ENCODE peak calls at places on chromosomes 2 and 18, in eight cellular contexts. S, Y, U, T, V, B, M and G are unnamed samples.

GRCh38 chr2:75424936-75425619 is 135.7 kb downstream of the EVA1A start:
- DNase-seq in T (no peak), B (no peak), V (no peak), U (peak), S (no peak), Y (no peak), M (peak), G (no peak)

GRCh38 chr2:181052523-181052891 is 72.1 kb downstream of the UBE2E3 start:
- DNase-seq in M (no peak), S (no peak), U (no peak), T (no peak), V (no peak), B (no peak), Y (no peak), G (no peak)

GRCh38 chr18:77079088-77079487 is 53.5 kb downstream of the MBP start:
- DNase-seq in T (no peak), M (no peak), S (no peak), V (no peak), B (no peak), U (no peak), Y (no peak), G (no peak)

GRCh38 chr2:45857206-45857605 is 205.7 kb downstream of the PRKCE start:
- DNase-seq in B (no peak), U (no peak), Y (no peak), M (peak), S (no peak), T (no peak), V (no peak), G (no peak)

GRCh38 chr2:12031871-12032270 is 285.4 kb downstream of the LPIN1 start:
- DNase-seq in S (no peak), T (no peak), M (no peak), U (no peak), B (no peak), V (no peak), Y (no peak), G (no peak)

GRCh38 chr2:48548871-48549270 is 18.9 kb downstream of the STON1 start:
- DNase-seq in S (no peak), M (peak), Y (no peak), B (no peak), U (no peak), T (no peak), V (no peak), G (no peak)

GRCh38 chr2:164721425-164721824 is 100.1 kb upstream of the GRB14 start:
- DNase-seq in S (no peak), U (no peak), V (no peak), Y (no peak), B (no peak), M (no peak), T (no peak), G (no peak)

GRCh38 chr2:79219383-79219988 is 59.9 kb upstream of the REG3A start:
- DNase-seq in M (peak), Y (peak), U (no peak), V (peak), B (no peak), T (peak), S (no peak), G (peak)

GRCh38 chr2:218852911-218853667 is 6.5 kb upstream of the WNT6 start:
- DNase-seq in M (peak), U (no peak), Y (peak), T (peak), B (peak), S (no peak), V (peak), G (peak)

GRCh38 chr2:168526641-168527040 is 70.6 kb downstream of the CERS6 start:
- DNase-seq in M (peak), S (no peak), U (no peak), V (peak), Y (no peak), B (peak), T (no peak), G (no peak)

GRCh38 chr2:185628985-185629384 is 109.6 kb upstream of the FSIP2 start:
- DNase-seq in S (no peak), T (peak), V (no peak), M (peak), B (no peak), Y (no peak), U (peak), G (peak)

GRCh38 chr2:201208563-201209252 is 25.8 kb downstream of the CASP10 start:
- DNase-seq in S (no peak), T (no peak), M (no peak), V (no peak), Y (no peak), U (no peak), B (peak), G (no peak)

GRCh38 chr2:160324161-160324768 is 124.2 kb upstream of the ITGB6 start:
- DNase-seq in B (peak), V (peak), M (peak), U (peak), S (no peak), T (peak), Y (peak), G (peak)

GRCh38 chr2:80852808-80853139 is 548.2 kb upstream of the LRRTM1 start:
- DNase-seq in B (no peak), T (no peak), V (no peak), U (no peak), S (no peak), Y (no peak), M (no peak), G (peak)

DNA sequence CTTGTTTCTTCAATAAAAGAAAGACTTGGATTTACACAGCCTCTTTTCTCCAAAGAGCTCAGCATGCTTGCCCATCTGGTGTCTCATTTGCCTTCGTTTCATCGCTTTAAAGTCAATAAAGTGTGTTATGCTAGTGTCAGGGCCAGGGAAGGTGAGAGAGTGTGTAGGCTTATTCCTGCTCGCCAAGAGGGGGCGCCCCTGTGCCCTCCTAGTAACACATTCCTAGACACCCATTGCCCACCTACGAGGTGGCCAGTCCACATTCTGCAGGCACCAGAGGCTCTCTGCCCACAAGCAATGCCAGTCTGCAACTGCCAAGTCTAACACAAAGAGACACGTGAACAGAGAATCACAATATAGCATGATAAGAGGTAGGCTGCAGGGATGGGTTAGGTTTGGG is 39.4 kb upstream of the DAPL1 start:
- DNase-seq in B (no peak), T (no peak), S (no peak), M (no peak), Y (no peak), V (no peak), U (no peak), G (no peak)
- TF ChIP-seq CTCF in B (no peak), T (no peak), S (peak), M (peak), Y (no peak), V (peak), U (no peak), G (peak)

DNA sequence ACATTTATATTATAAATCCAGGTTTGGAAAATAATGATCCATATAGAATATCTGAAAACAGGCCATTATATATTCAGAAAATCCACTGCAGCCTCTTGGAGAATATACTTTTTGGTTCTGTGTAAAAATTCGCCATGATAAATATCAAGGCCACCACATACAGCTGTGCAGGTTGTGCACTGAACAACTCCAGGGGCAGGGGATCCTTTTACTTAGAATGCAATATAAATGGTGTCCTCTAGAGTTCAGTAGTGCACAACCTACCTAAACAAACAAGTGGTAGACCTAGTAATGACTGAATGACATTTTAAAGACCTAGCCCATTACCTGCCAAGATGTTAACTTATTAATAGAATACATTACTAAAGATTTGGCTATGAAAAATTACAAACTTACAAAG is 22.4 kb downstream of the MOGAT1 start:
- DNase-seq in V (peak), T (no peak), Y (no peak), U (no peak), M (peak), S (no peak), B (no peak), G (no peak)
- TF ChIP-seq CTCF in V (peak), T (no peak), Y (no peak), U (no peak), M (no peak), S (peak), B (no peak), G (no peak)

DNA sequence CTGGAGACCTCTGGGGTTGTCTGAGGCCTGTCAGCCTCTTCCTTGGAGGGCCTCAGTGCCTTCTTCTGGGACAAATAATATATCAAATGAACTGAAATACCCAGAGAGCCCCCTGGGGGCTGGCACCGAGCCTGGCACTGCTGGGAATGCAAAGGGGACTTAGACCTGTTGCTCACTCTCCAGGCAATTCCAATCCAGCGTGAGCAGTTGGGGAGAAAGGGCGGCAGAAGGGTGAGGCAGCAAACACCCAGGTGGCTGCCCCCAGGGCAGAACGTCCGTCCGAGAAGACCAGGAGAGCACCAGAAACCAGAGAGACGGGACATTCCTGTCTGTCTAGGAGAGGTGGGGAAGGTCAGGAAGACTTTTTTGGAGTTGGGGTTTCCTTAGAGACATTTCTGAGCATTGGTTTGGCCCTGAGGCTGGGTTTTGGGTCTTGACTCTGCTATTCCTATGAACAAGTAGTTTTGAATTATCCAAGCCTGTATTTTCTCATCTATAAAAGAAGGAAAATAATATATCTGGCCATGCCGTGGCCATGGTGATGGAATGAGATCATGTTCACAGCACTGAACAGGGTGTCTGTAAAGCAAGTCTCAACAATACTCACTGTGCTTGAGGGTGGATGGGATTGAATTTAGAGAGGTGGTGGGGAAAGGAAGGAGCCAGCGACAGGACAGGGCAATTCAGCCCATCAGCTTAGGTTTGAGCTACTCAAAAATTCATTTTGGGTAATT is 44.3 kb upstream of the ZBTB7C start:
- DNase-seq in U (peak), T (no peak), B (no peak), M (no peak), V (no peak), S (no peak), Y (no peak), G (no peak)
- TF ChIP-seq CTCF in U (no peak), T (no peak), B (no peak), M (no peak), V (no peak), S (no peak), Y (no peak), G (no peak)

GRCh38 chr2:30149513-30149912 is 2.7 kb downstream of the YPEL5 start:
- DNase-seq in T (no peak), B (no peak), V (peak), S (no peak), U (no peak), Y (no peak), M (no peak), G (no peak)

GRCh38 chr2:30146337-30147195 is at the start of gene YPEL5:
- DNase-seq in T (peak), S (peak), B (peak), V (peak), M (peak), Y (peak), U (peak), G (peak)

GRCh38 chr2:30148850-30149249 is 2.0 kb downstream of the YPEL5 start:
- DNase-seq in S (no peak), Y (no peak), U (no peak), V (no peak), B (no peak), M (no peak), T (no peak), G (no peak)

GRCh38 chr2:30147196-30147714 is 448 bp downstream of the YPEL5 start:
- DNase-seq in U (no peak), Y (peak), T (no peak), V (peak), M (peak), S (no peak), B (no peak), G (peak)

DNA sequence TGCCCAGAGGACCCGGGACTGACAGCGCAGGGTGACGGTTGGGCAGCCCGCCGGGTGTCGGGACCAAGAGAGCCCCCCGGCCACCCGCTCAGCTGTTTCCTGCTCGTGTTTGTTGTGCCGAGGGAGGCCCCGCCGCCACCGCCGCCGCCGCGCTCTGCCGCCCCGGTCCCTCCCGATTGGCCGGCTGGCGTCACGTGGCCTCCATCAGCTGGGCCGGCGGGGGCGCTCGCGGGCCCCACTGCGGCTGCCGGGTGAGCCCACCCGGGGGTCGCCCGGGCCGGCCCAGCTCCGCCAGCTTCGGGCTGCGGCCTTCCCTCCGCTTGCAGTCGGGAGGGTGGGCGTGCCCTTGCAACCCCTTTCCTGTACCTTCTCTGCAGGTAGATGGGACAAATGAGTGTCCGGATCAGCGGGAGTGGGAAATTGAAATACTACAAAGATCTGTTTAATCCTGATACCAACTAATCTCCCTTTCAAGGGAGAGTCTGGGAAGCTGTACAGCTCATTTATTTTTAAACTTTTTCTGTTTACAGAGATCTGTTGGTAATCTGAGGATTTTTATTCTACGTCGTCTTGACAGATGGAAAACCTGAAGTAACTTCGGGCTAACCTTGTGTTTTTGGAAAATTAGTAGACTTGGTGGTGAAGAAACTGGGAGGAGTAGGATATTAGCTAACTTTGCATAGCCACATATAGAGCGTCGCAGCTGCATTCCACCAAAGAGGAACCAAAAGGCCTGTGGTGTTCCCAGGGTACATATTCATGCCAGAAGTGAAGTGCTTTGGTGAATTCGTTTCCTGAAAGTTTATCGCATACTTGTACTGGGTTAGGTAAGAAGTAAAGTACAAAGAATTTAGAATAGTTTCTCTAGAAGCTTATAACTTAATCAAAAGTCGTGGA is 1.2 kb downstream of the YPEL5 start:
- DNase-seq in Y (peak), U (peak), V (peak), S (no peak), M (peak), T (peak), B (peak), G (peak)
- TF ChIP-seq CTCF in Y (peak), U (peak), V (peak), S (no peak), M (no peak), T (peak), B (peak), G (no peak)

DNA sequence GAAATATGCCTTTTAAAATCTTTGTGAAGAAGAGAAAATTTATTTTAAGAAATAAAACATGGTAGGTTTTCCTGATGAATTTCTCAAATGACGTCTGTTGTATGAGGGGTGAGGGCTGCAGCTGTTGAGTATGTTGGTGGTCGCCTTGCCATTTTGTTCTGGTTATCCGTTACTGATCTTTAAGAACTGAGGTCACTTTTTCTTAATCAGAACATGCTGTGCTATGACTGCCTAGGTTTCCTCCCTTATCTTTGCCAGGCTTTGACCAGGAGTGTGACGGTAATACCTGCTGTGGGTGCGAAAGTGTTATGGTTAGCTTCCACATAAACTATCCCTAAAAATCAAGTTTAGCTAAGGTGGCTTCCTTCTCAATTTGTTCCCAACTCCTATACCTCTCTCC is 176.9 kb downstream of the DIS3L2 start:
- DNase-seq in T (no peak), M (no peak), Y (no peak), U (no peak), V (no peak), B (no peak), S (no peak), G (no peak)
- TF ChIP-seq CTCF in T (no peak), M (no peak), Y (no peak), U (no peak), V (no peak), B (no peak), S (no peak), G (no peak)

DNA sequence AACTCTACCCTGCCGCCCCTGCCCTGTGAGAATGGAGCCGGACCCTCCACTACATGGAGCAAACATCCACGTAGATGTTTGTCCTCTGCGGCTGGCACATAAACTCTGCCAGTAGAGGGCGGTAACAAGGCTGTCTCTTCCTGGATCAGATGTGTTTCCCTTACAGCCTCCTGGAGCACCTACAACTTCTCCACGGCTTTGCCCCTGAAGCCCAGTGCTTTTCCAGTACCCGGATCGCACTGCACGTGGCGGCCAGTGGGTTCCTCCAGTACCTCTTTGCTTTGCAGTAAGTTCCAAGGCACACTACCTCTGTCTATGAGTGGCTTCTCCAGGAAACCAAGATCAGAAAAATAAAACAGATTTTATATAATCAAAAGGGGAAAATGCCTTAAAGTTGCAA is 651.3 kb downstream of the DCDC2C start:
- DNase-seq in T (peak), V (peak), B (no peak), M (no peak), S (no peak), U (no peak), Y (no peak), G (peak)
- TF ChIP-seq CTCF in T (peak), V (peak), B (no peak), M (no peak), S (no peak), U (no peak), Y (peak), G (peak)

DNA sequence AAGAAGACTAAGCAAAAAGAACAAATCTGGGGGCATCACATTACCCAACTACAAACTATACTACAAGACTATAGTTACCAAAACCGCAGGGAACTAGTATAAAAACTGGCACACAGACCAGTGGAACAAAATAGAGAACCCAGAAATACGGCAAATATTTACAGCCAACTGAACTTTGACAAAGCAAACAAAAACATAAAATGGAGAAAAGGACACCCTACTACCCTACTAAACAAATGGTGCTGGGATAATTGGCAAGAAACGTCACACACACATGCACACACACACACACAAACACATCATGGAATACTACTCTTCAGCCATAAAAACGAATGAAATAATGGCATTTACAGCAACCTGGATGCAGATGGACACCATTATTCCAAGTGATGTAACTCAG is 53.3 kb downstream of the SESTD1 start:
- DNase-seq in B (no peak), V (no peak), S (no peak), M (no peak), T (no peak), U (no peak), Y (no peak), G (no peak)
- TF ChIP-seq CTCF in B (no peak), V (no peak), S (no peak), M (no peak), T (no peak), U (no peak), Y (no peak), G (no peak)